ENCODE peak calls at places on chromosomes 12 and 14, in nine cellular contexts. S is HFFc6, T is colonic mucosa, D is cardiac fibroblast, U is mucosa of descending colon, B is vagina, F is ovary, P is A549, A is AG04450. H is an unnamed sample.

GRCh38 chr14:55425091-55425490 is 13.5 kb upstream of the ATG14 start:
- DNase-seq in S (no peak), T (no peak), D (peak; percentile 8), U (no peak), B (no peak), F (no peak), P (no peak), A (no peak), H (no peak)

GRCh38 chr14:55523321-55523720 is 56.7 kb upstream of the KTN1 start:
- DNase-seq in S (no peak), T (no peak), D (no peak), U (no peak), B (no peak), F (no peak), P (no peak), A (no peak), H (no peak)

GRCh38 chr14:58882577-58883018 is 244.8 kb downstream of the DACT1 start:
- DNase-seq in S (peak; percentile 33), T (no peak), D (peak; percentile 82), U (no peak), B (no peak), F (no peak), P (no peak), A (no peak), H (no peak)

GRCh38 chr14:99819514-99819913 is 26.3 kb downstream of the EML1 start:
- DNase-seq in S (no peak), T (no peak), D (no peak), U (no peak), B (no peak), F (no peak), P (no peak), A (no peak), H (no peak)

GRCh38 chr12:42421844-42422779 is 96.1 kb downstream of the PPHLN1 start:
- DNase-seq in S (peak; percentile 59), T (no peak), D (peak; percentile 86), U (no peak), B (no peak), F (no peak), P (peak; percentile 11), A (peak; percentile 16), H (no peak)

GRCh38 chr12:56996793-56997545 is 9.4 kb downstream of the ZBTB39 start:
- DNase-seq in S (no peak), T (peak; percentile 15), D (no peak), U (no peak), B (peak; percentile 61), F (no peak), P (no peak), A (no peak), H (no peak)

GRCh38 chr12:112524676-112525425 is 106.1 kb downstream of the PTPN11 start:
- DNase-seq in S (peak; percentile 28), T (no peak), D (peak; percentile 50), U (no peak), B (no peak), F (no peak), P (peak; percentile 47), A (no peak), H (no peak)

GRCh38 chr14:34035177-34035933 is 84.5 kb upstream of the EGLN3 start:
- DNase-seq in S (no peak), T (peak; percentile 91), D (no peak), U (peak; percentile 82), B (no peak), F (no peak), P (peak; percentile 45), A (no peak), H (no peak)

GRCh38 chr14:60848066-60848465 is 113.5 kb downstream of the MNAT1 start:
- DNase-seq in S (no peak), T (no peak), D (no peak), U (no peak), B (no peak), F (no peak), P (peak; percentile 9), A (no peak), H (no peak)

GRCh38 chr12:125220404-125221273 is 155.4 kb downstream of the AACS start:
- DNase-seq in S (no peak), T (no peak), D (peak; percentile 5), U (no peak), B (no peak), F (no peak), P (no peak), A (no peak), H (no peak)

GRCh38 chr14:69654109-69654508 is 42.7 kb downstream of the SUSD6 start:
- DNase-seq in S (no peak), T (peak; percentile 60), D (no peak), U (no peak), B (no peak), F (no peak), P (peak; percentile 54), A (no peak), H (no peak)

GRCh38 chr14:70886421-70887206 is 20.6 kb upstream of the PCNX1 start:
- DNase-seq in S (no peak), T (no peak), D (no peak), U (peak; percentile 32), B (no peak), F (no peak), P (no peak), A (no peak), H (no peak)

GRCh38 chr12:107864235-107864634 is 89.7 kb downstream of the ASCL4 start:
- DNase-seq in S (no peak), T (no peak), D (no peak), U (no peak), B (no peak), F (no peak), P (no peak), A (no peak), H (peak; percentile 39)

GRCh38 chr14:77214216-77214615 is 32.6 kb downstream of the TMEM63C start:
- DNase-seq in S (no peak), T (no peak), D (no peak), U (no peak), B (no peak), F (no peak), P (no peak), A (no peak), H (no peak)

GRCh38 chr14:77220246-77221017 is 38.8 kb downstream of the TMEM63C start:
- DNase-seq in S (no peak), T (no peak), D (no peak), U (no peak), B (no peak), F (no peak), P (no peak), A (no peak), H (no peak)

GRCh38 chr14:77219591-77219990 is 38.0 kb downstream of the TMEM63C start:
- DNase-seq in S (no peak), T (no peak), D (no peak), U (no peak), B (no peak), F (no peak), P (no peak), A (no peak), H (no peak)

GRCh38 chr14:77221241-77221871 is 39.8 kb downstream of the TMEM63C start:
- DNase-seq in S (no peak), T (no peak), D (no peak), U (no peak), B (no peak), F (no peak), P (no peak), A (no peak), H (no peak)

DNA sequence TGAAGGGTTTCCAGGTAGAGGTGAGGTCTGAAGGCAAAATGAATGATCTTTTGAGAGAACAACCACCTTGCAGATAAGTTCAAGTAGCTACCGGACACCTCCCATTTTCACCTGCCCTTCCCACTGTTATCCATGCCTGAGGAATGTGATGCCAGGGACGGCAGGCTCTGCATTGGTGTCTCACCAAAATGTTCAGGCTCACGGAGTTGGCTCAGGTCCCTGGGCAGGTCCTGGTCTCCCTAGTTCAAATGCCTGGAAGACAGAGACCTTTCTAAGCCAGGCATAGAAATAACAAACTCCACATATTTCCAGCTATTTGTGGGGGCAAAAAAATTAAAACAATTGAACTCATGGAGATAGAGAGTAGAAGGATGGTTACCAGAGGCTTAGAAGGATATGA is 36.0 kb downstream of the TMEM63C start:
- DNase-seq in S (no peak), T (no peak), D (no peak), U (no peak), B (no peak), F (no peak), P (no peak), A (no peak), H (no peak)
- TF ChIP-seq CTCF in S (no peak), T (no peak), D (no peak), U (no peak), B (no peak), F (no peak), P (no peak), A (no peak), H (no peak)

DNA sequence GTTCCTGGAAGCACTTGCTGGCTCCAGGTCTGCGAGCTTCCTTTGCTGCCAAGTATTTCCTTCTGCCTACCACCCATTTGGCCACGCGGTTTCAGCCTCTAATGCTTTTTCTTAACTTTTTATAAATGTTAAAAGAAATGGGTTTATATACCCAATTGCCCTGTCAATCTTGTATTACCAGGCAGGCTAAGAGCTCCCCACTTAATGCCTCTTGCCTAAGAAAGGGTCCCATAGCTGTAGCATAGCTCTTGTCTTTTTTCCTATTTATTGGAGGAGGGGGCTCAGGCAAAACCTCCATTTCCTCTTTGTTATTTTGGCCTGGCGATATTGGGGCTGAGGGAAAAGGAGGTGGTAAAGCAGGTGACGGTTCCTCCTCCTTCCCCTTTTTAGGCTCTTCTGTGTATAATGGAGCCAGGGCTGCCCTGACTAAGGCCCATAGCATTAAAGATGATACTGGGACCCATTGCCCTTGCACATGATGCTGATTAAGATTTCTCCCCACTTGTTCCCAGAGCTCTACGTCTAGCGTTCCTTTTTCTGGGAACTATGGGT is 21.6 kb upstream of the BLTP3B start:
- DNase-seq in S (no peak), T (no peak), D (no peak), U (no peak), B (no peak), F (no peak), P (no peak), A (no peak), H (no peak)
- TF ChIP-seq CTCF in S (no peak), T (no peak), D (no peak), U (no peak), B (no peak), F (no peak), P (no peak), A (no peak), H (no peak)

DNA sequence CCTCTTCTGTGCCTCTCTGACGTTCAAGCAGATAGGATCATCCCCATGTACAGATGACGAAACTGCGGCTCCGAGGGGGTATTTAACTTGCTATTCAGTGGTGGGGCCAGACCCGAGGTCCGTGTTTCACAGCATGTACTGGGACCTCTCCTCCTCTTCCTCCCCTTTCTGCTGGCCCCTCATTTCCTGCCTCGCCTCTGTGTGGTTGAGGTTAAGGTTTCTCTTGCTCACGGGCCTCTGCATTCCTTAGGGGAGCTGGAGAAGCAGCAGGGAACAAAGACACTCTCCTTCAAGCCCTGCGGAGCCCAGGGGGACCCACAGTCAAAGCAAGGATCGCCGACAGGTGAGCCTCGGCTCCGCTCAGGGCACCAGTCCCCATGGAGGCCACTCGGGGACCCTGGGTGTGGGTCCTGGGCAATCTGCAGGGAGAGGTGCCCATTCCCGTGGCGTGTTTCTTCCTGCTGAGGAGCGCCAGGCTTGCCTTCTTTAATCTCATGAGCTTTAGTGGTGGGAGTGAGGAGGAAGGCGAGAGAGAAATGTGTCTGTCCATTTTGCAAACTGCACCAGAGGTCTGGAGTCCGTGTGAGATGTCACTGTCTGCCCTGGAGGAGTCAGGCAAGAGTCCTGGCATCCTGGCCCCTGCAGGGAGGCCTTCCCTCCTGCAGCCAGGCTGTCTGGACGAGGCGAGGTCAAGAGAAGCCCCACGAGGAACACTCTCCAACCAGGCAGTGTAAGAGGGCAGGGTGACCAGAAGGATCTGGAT is 45.0 kb downstream of the SLC6A12 start:
- DNase-seq in S (no peak), T (no peak), D (no peak), U (no peak), B (no peak), F (no peak), P (no peak), A (no peak), H (no peak)
- TF ChIP-seq CTCF in S (no peak), T (no peak), D (no peak), U (no peak), B (no peak), F (no peak), P (no peak), A (no peak), H (no peak)

GRCh38 chr12:4858385-4858784 is 51.3 kb upstream of the KCNA1 start:
- DNase-seq in S (no peak), T (no peak), D (no peak), U (peak; percentile 31), B (no peak), F (no peak), P (no peak), A (no peak), H (peak; percentile 59)
- TF ChIP-seq CTCF in S (no peak), T (no peak), D (peak; percentile 1), U (no peak), B (no peak), F (no peak), P (no peak), A (no peak), H (no peak)

H was measured in glutamatergic neuron.